ENCODE peak calls at places on chromosomes 2 and 18, in four cellular contexts. R is GM12878, Y is HepG2, K is SK-N-SH. C is an unnamed sample.

GRCh38 chr18:44143054-44143453 is 537.6 kb upstream of the SETBP1 start:
- DNase-seq in K (no peak), R (no peak), Y (no peak), C (no peak)

GRCh38 chr2:47808614-47809013 is 25.7 kb downstream of the MSH6 start:
- DNase-seq in K (no peak), R (no peak), Y (no peak), C (no peak)

GRCh38 chr18:80198391-80198790 is 48.9 kb downstream of the PARD6G start:
- DNase-seq in K (no peak), Y (no peak), R (no peak), C (no peak)

GRCh38 chr2:30768708-30769580 is 38.3 kb downstream of the CAPN13 start:
- DNase-seq in R (no peak), Y (no peak), K (no peak), C (no peak)

GRCh38 chr2:152171733-152172132 is 3.8 kb downstream of the STAM2 start:
- DNase-seq in K (no peak), Y (no peak), R (no peak), C (no peak)

GRCh38 chr2:237509905-237510304 is 22.9 kb downstream of the MLPH start:
- DNase-seq in K (no peak), R (no peak), Y (no peak), C (no peak)

GRCh38 chr2:240564571-240565266 is 3.6 kb upstream of the RNPEPL1 start:
- DNase-seq in K (no peak), Y (no peak), R (no peak), C (no peak)

GRCh38 chr18:68102117-68102516 is 585.6 kb upstream of the DSEL start:
- DNase-seq in Y (no peak), K (no peak), R (no peak), C (no peak)

GRCh38 chr2:26940001-26940400 is 30.4 kb upstream of the MAPRE3 start:
- DNase-seq in Y (no peak), K (no peak), R (no peak), C (no peak)

GRCh38 chr2:7692657-7693161 is 775.5 kb downstream of the RNF144A start:
- DNase-seq in Y (no peak), K (no peak), R (no peak), C (no peak)

GRCh38 chr18:79685281-79685680 is 5.7 kb downstream of the CTDP1 start:
- DNase-seq in R (no peak), Y (no peak), K (peak), C (no peak)

GRCh38 chr2:3628800-3629199 is 29.2 kb upstream of the ALLC start:
- DNase-seq in R (no peak), K (no peak), Y (peak), C (peak)

GRCh38 chr2:63871864-63872263 is 30.2 kb downstream of the UGP2 start:
- DNase-seq in R (no peak), Y (no peak), K (no peak), C (no peak)

GRCh38 chr2:16588565-16588964 is 77.1 kb downstream of the CYRIA start:
- DNase-seq in R (no peak), Y (no peak), K (no peak), C (no peak)

GRCh38 chr2:219161097-219161496 is 482 bp upstream of the NHEJ1 start:
- DNase-seq in Y (peak), R (no peak), K (no peak), C (no peak)

GRCh38 chr2:236246711-236247246 is 17.4 kb downstream of the ASB18 start:
- DNase-seq in R (no peak), Y (no peak), K (no peak), C (no peak)

GRCh38 chr18:58998421-58999203 is 133.9 kb downstream of the ZNF532 start:
- DNase-seq in Y (no peak), K (no peak), R (no peak), C (no peak)

GRCh38 chr2:96148410-96149217 is 3.4 kb upstream of the DUSP2 start:
- DNase-seq in R (peak), K (peak), Y (no peak), C (peak)

GRCh38 chr18:2112435-2113045 is 458.8 kb downstream of the METTL4 start:
- DNase-seq in K (no peak), R (no peak), Y (no peak), C (no peak)

GRCh38 chr18:37598966-37599896 is 33.6 kb upstream of the CELF4 start:
- DNase-seq in Y (no peak), K (no peak), R (no peak), C (no peak)

GRCh38 chr2:172739651-172740050 is 4.0 kb downstream of the RAPGEF4 start:
- DNase-seq in Y (no peak), K (no peak), R (no peak), C (no peak)

GRCh38 chr2:220509921-220510320 is 882.5 kb downstream of the SLC4A3 start:
- DNase-seq in Y (no peak), K (no peak), R (no peak), C (no peak)

GRCh38 chr2:1789610-1790009 is 45.3 kb upstream of the PXDN start:
- DNase-seq in R (no peak), K (no peak), Y (no peak), C (no peak)

GRCh38 chr2:226649871-226650660 is 149.6 kb downstream of the IRS1 start:
- DNase-seq in K (no peak), R (peak), Y (peak), C (peak)

GRCh38 chr2:109268916-109269315 is 139.9 kb downstream of the SH3RF3 start:
- DNase-seq in R (no peak), K (no peak), Y (no peak), C (no peak)

GRCh38 chr2:120134263-120134662 is 88.9 kb downstream of the TMEM185B start:
- DNase-seq in R (no peak), Y (peak), K (no peak), C (no peak)

DNA sequence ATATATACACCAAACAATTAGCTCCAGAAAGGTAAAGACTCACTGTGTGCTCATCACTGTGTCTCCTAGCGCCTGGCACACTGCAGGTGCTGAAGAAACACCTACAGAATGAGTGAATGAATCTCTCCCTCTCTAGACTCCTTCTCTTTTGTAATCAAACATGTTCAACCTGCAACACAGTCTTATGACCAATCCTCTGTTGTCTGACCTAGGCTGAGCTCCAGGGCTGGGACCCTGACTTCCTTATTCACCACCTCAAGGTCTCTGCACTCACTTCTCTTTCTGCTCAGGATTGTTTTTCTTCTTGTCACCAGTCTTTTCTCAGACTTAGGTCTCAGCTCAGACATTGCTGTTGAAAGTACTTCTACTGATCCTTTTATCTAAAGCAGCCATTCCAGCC is 9.8 kb downstream of the CKAP2L start:
- DNase-seq in R (no peak), Y (no peak), K (no peak), C (no peak)
- TF ChIP-seq NFIC in R (no peak), Y (no peak), K (no peak), C (no peak)

GRCh38 chr18:39788395-39788794 is 2166.6 kb upstream of the PIK3C3 start:
- DNase-seq in K (no peak), R (no peak), Y (no peak), C (no peak)
- H3K27ac ChIP-seq in K (no peak), R (no peak), Y (no peak), C (no peak)

GRCh38 chr2:46548103-46548486 is 68.7 kb downstream of the TMEM247 start:
- DNase-seq in R (no peak), Y (no peak), K (no peak), C (no peak)
- TF ChIP-seq NFIC in R (no peak), Y (no peak), K (no peak), C (no peak)

DNA sequence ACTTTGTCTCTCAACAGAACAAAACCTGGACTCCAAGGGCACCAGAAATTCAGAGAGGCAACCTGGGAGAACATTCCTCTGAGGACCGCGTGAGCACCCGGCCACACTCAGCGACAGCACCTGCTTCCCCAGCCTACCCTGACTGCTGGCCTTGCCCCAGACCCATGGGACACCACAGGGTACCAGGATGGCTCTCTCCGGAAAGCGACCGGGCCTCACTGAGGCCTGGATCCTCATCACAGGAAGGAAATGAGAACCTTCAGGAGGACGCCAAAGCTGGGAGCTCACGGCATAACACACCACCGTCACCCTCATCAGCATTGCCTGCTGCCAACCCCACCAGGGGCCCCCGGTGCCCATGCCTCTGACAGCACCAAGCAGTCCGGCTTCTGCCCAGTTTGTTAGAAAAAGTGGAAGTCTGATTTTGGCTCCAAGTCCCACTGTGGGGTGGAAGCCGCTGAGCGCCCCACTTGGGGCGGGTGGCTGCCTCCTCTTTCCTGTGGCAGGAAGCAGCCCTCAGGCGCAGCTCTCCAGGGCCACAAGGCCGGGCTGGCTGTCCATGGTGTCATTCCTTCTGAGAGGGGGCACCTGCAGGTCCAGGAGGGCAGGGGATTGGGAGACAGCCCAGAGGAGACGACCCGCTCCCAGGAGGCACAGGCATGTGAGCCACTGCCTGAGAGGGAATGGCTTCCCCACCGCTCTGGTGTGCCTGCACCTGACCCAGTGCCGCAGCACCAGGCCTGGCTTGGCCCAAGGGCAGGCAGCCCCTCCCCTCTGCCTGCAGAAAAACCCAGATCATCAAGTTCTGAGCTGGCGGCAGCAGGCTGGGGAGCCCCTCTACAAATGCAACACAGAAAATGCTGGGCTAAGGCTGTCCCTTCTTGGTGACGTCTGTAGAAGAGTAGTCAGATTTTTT is 38.6 kb downstream of the HS6ST1 start:
- DNase-seq in K (no peak), R (no peak), Y (no peak), C (no peak)
- H3K27ac ChIP-seq in K (no peak), R (no peak), Y (peak), C (no peak)

GRCh38 chr2:221731432-221731831 is 159.3 kb upstream of the EPHA4 start:
- DNase-seq in R (peak), K (no peak), Y (peak), C (no peak)
- TF ChIP-seq NFIC in R (no peak), K (no peak), Y (no peak), C (no peak)

GRCh38 chr2:61180686-61181085 is 18.7 kb downstream of the C2orf74 start:
- DNase-seq in Y (no peak), K (no peak), R (no peak), C (no peak)

GRCh38 chr2:61182059-61182383 is 20.0 kb downstream of the C2orf74 start:
- DNase-seq in K (no peak), Y (no peak), R (no peak), C (no peak)

GRCh38 chr2:61179701-61180639 is 18.0 kb downstream of the C2orf74 start:
- DNase-seq in Y (no peak), K (peak), R (no peak), C (peak)

GRCh38 chr2:61183815-61184214 is 21.8 kb downstream of the C2orf74 start:
- DNase-seq in Y (no peak), K (no peak), R (no peak), C (no peak)

DNA sequence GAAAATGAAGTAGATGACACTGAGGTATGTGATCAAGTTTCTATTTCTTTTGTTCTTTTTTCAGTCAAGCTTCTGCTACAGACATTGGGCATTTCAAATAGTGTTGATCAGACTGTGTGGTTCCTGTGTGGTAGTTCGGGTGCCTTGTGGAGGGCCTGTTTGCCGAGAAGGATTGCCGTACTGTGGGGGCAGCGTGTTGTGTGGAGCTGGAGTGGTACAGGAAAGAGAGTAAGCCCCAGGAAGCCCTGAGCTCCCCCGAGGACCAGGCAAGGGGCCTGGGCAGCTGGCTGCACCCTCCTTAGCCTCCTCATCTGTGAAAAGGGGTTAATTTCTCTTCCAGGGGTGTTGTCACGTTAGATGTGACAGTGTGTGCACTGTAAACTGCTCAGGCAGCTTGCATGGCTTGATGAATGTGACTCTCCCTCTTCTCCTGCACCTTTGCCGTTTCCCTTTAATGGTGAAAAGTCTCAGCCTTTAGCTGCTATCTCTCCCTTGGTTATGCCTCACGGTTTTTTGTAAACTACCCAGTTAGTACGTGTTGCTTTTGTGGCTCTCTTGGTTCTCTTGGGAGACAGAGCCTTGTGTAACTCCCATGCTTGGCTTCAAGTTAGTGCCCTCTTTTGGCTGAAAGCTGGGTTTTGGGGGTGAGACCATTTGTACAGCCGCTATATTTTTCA is 19.5 kb downstream of the C2orf74 start:
- DNase-seq in Y (no peak), K (no peak), R (no peak), C (no peak)
- H3K27ac ChIP-seq in Y (no peak), K (no peak), R (no peak), C (no peak)

GRCh38 chr2:61722800-61723199 is 131.1 kb downstream of the FAM161A start:
- DNase-seq in R (no peak), K (no peak), Y (no peak), C (no peak)

GRCh38 chr2:61722311-61722710 is 131.5 kb downstream of the FAM161A start:
- DNase-seq in R (no peak), K (no peak), Y (no peak), C (no peak)

GRCh38 chr2:61721382-61721781 is 132.5 kb downstream of the FAM161A start:
- DNase-seq in K (no peak), Y (no peak), R (no peak), C (no peak)

GRCh38 chr2:61727746-61728145 is 126.1 kb downstream of the FAM161A start:
- DNase-seq in K (no peak), R (no peak), Y (no peak), C (no peak)

GRCh38 chr2:61726456-61727209 is 127.2 kb downstream of the FAM161A start:
- DNase-seq in Y (no peak), K (no peak), R (no peak), C (no peak)
- TF ChIP-seq NFIC in Y (no peak), K (no peak), R (no peak), C (no peak)